ENCODE peak calls at places on chromosomes 12 and 14, in six cellular contexts. K is fibroblast of mammary gland, X is SIG-M5, T is AG08396, N is HS-5, Z is NT2/D1. A is an unnamed sample.

GRCh38 chr14:50397461-50398196 is 948 bp upstream of the CDKL1 start:
- DNase-seq in N (peak), X (no peak), T (peak), K (peak), Z (no peak), A (no peak)

GRCh38 chr12:102571889-102572288 is 91.5 kb upstream of the IGF1 start:
- DNase-seq in X (no peak), T (no peak), Z (no peak), K (peak), N (no peak), A (no peak)

GRCh38 chr12:95687937-95688336 is 102.6 kb downstream of the NTN4 start:
- DNase-seq in T (no peak), K (no peak), Z (no peak), N (no peak), X (no peak), A (no peak)

GRCh38 chr12:124496584-124496983 is 70.8 kb downstream of the NCOR2 start:
- DNase-seq in X (no peak), N (no peak), K (peak), T (peak), Z (no peak), A (no peak)

GRCh38 chr12:31620311-31620710 is 29.4 kb upstream of the DENND5B start:
- DNase-seq in T (no peak), X (no peak), N (no peak), K (no peak), Z (no peak), A (no peak)

GRCh38 chr14:61560323-61560722 is 135.0 kb upstream of the HIF1A start:
- DNase-seq in K (peak), N (no peak), X (no peak), Z (no peak), T (no peak), A (no peak)

GRCh38 chr14:60544659-60545058 is 35.7 kb downstream of the SIX6 start:
- DNase-seq in X (no peak), Z (no peak), T (no peak), K (no peak), N (no peak), A (no peak)

GRCh38 chr12:100793182-100793581 is 1.4 kb upstream of the ANO4 start:
- DNase-seq in K (peak), X (no peak), T (peak), N (peak), Z (no peak), A (no peak)

GRCh38 chr14:68020493-68020892 is 200.9 kb downstream of the RAD51B start:
- DNase-seq in X (no peak), T (no peak), Z (no peak), N (no peak), K (no peak), A (no peak)

GRCh38 chr12:9211687-9212086 is 3.5 kb upstream of the PZP start:
- DNase-seq in T (no peak), X (no peak), N (no peak), Z (no peak), K (no peak), A (no peak)

GRCh38 chr12:4148418-4149056 is 125.0 kb upstream of the CCND2 start:
- DNase-seq in X (no peak), Z (no peak), T (no peak), K (no peak), N (no peak), A (no peak)

GRCh38 chr14:70931008-70931407 is 23.7 kb downstream of the PCNX1 start:
- DNase-seq in T (no peak), N (no peak), X (no peak), K (no peak), Z (no peak), A (no peak)

GRCh38 chr14:103031956-103032355 is 25.4 kb downstream of the CDC42BPB start:
- DNase-seq in N (no peak), X (no peak), K (no peak), Z (no peak), T (no peak), A (no peak)